ENCODE peak calls at places on chromosome 10, in seven cellular contexts. D is left ventricle myocardium inferior; A is B cell; K is HuH-7.5; U is AG09319; B is HFF-Myc; S is stimulated activated CD4-positive, alpha-beta T cell treated with anti-CD3 and anti-CD28 coated beads, Interleukin-4, amount 100 ng/mL, for 4 hours. X is an unnamed sample.

GRCh38 chr10:96626795-96627194 is 40.0 kb upstream of the TM9SF3 start:
- DNase-seq in D (no peak), A (no peak), K (no peak), U (no peak), B (no peak), S (no peak), X (no peak)

GRCh38 chr10:97463363-97464132 is 17.6 kb downstream of the ZDHHC16 start:
- DNase-seq in D (no peak), A (no peak), K (peak; percentile 63), U (peak; percentile 56), B (peak; percentile 81), S (peak; percentile 21), X (peak; percentile 4)

GRCh38 chr10:81179805-81180452 is 642.2 kb downstream of the SH2D4B start:
- DNase-seq in D (no peak), A (no peak), K (peak; percentile 2), U (no peak), B (no peak), S (no peak), X (no peak)

GRCh38 chr10:49302088-49302487 is 3.1 kb downstream of the C10orf71 start:
- DNase-seq in D (no peak), A (no peak), K (no peak), U (no peak), B (no peak), S (no peak), X (no peak)

GRCh38 chr10:58023341-58024073 is 244.2 kb downstream of the IPMK start:
- DNase-seq in D (no peak), A (no peak), K (no peak), U (peak; percentile 23), B (peak; percentile 83), S (no peak), X (no peak)

GRCh38 chr10:29611796-29612381 is 22.9 kb downstream of the SVIL start:
- DNase-seq in D (no peak), A (no peak), K (no peak), U (no peak), B (no peak), S (no peak), X (no peak)

GRCh38 chr10:62045765-62046521 is 144.4 kb downstream of the ARID5B start:
- DNase-seq in D (no peak), A (no peak), K (no peak), U (no peak), B (peak; percentile 88), S (no peak), X (no peak)

GRCh38 chr10:22611425-22612111 is 102.8 kb downstream of the PIP4K2A start:
- DNase-seq in D (no peak), A (no peak), K (no peak), U (no peak), B (no peak), S (peak; percentile 76), X (no peak)

GRCh38 chr10:36725581-36726520 is 399.5 kb upstream of the ANKRD30A start:
- DNase-seq in D (no peak), A (no peak), K (peak; percentile 16), U (peak; percentile 53), B (peak; percentile 30), S (no peak), X (peak; percentile 54)

GRCh38 chr10:34967411-34967880 is 122.7 kb downstream of the CUL2 start:
- DNase-seq in D (peak; percentile 44), A (no peak), K (no peak), U (peak; percentile 43), B (no peak), S (no peak), X (no peak)

GRCh38 chr10:63976538-63976937 is 455.3 kb downstream of the REEP3 start:
- DNase-seq in D (no peak), A (no peak), K (peak; percentile 18), U (no peak), B (no peak), S (no peak), X (no peak)

GRCh38 chr10:86632009-86632800 is 22.1 kb upstream of the OPN4 start:
- DNase-seq in D (peak; percentile 58), A (no peak), K (peak; percentile 56), U (no peak), B (no peak), S (no peak), X (peak; percentile 33)

GRCh38 chr10:110174201-110174600 is 33.2 kb upstream of the MXI1 start:
- DNase-seq in D (no peak), A (no peak), K (no peak), U (no peak), B (no peak), S (no peak), X (peak; percentile 19)

GRCh38 chr10:129517680-129518057 is 50.6 kb downstream of the MGMT start:
- DNase-seq in D (no peak), A (no peak), K (no peak), U (no peak), B (no peak), S (no peak), X (no peak)

GRCh38 chr10:101063548-101064414 is 2.0 kb downstream of the KAZALD1 start:
- DNase-seq in D (no peak), A (no peak), K (no peak), U (no peak), B (no peak), S (no peak), X (no peak)

GRCh38 chr10:17038627-17039026 is 91.0 kb downstream of the CUBN start:
- DNase-seq in D (peak; percentile 59), A (no peak), K (no peak), U (peak; percentile 93), B (no peak), S (no peak), X (no peak)

GRCh38 chr10:54372164-54372563 is 428.9 kb downstream of the PCDH15 start:
- DNase-seq in D (no peak), A (no peak), K (no peak), U (no peak), B (no peak), S (no peak), X (no peak)

GRCh38 chr10:53223846-53224245 is 451.3 kb upstream of the MBL2 start:
- DNase-seq in D (no peak), A (no peak), K (no peak), U (no peak), B (no peak), S (no peak), X (peak; percentile 79)

GRCh38 chr10:83254698-83255097 is 884.6 kb upstream of the GHITM start:
- DNase-seq in D (no peak), A (no peak), K (no peak), U (no peak), B (no peak), S (no peak), X (no peak)

GRCh38 chr10:14299516-14299915 is 31.2 kb downstream of the FRMD4A start:
- DNase-seq in D (no peak), A (no peak), K (no peak), U (no peak), B (no peak), S (no peak), X (no peak)

GRCh38 chr10:10891437-10891836 is 126.2 kb upstream of the CELF2 start:
- DNase-seq in D (no peak), A (no peak), K (no peak), U (peak; percentile 51), B (peak; percentile 32), S (no peak), X (no peak)

GRCh38 chr10:121709674-121710073 is 111.4 kb upstream of the FGFR2 start:
- DNase-seq in D (no peak), A (no peak), K (no peak), U (no peak), B (no peak), S (no peak), X (no peak)

GRCh38 chr10:7441395-7442161 is 30.7 kb upstream of the SFMBT2 start:
- DNase-seq in D (no peak), A (no peak), K (no peak), U (no peak), B (no peak), S (no peak), X (no peak)

GRCh38 chr10:46539596-46540411 is 16.7 kb downstream of the GPRIN2 start:
- DNase-seq in D (no peak), A (peak; percentile 18), K (peak; percentile 61), U (no peak), B (no peak), S (no peak), X (no peak)

GRCh38 chr10:131839351-131839750 is 61.5 kb upstream of the PPP2R2D start:
- DNase-seq in D (no peak), A (no peak), K (no peak), U (no peak), B (no peak), S (no peak), X (no peak)

GRCh38 chr10:107611101-107611500 is 446.6 kb upstream of the SORCS1 start:
- DNase-seq in D (no peak), A (no peak), K (no peak), U (no peak), B (no peak), S (no peak), X (no peak)

GRCh38 chr10:62015994-62016393 is 114.5 kb downstream of the ARID5B start:
- DNase-seq in D (no peak), A (no peak), K (no peak), U (no peak), B (no peak), S (no peak), X (no peak)

GRCh38 chr10:80506189-80506575 is 31.5 kb upstream of the SH2D4B start:
- DNase-seq in D (no peak), A (no peak), K (no peak), U (no peak), B (no peak), S (no peak), X (no peak)

GRCh38 chr10:30974773-30975386 is 56.8 kb downstream of the ZNF438 start:
- DNase-seq in D (no peak), A (no peak), K (no peak), U (no peak), B (no peak), S (no peak), X (no peak)

GRCh38 chr10:43899224-43899959 is 250.7 kb upstream of the ZNF32 start:
- DNase-seq in D (no peak), A (no peak), K (no peak), U (no peak), B (no peak), S (no peak), X (no peak)